ENCODE peak calls at places on chromosomes 6 and 20, in four cellular contexts. One of them, this sample, is unnamed.

GRCh38 chr20:17887331-17888030 is 81.1 kb downstream of the SNX5 start:
- DNase-seq in neuronal stem cell: no peak
- DNase-seq in NCI-H1105: no peak
- DNase-seq in cardiac muscle cell: no peak
- DNase-seq in this sample: no peak

GRCh38 chr20:39070484-39071231 is 108.5 kb downstream of the DHX35 start:
- DNase-seq in neuronal stem cell: no peak
- DNase-seq in NCI-H1105: no peak
- DNase-seq in cardiac muscle cell: no peak
- DNase-seq in this sample: peak

GRCh38 chr6:39402239-39402751 is 79.8 kb upstream of the KCNK16 start:
- DNase-seq in neuronal stem cell: no peak
- DNase-seq in NCI-H1105: no peak
- DNase-seq in cardiac muscle cell: no peak
- DNase-seq in this sample: no peak

GRCh38 chr20:62587757-62588402 is 54.4 kb upstream of the SLCO4A1 start:
- DNase-seq in neuronal stem cell: peak
- DNase-seq in NCI-H1105: no peak
- DNase-seq in cardiac muscle cell: peak
- DNase-seq in this sample: peak

GRCh38 chr6:134060491-134061106 is 8.2 kb upstream of the SLC2A12 start:
- DNase-seq in neuronal stem cell: no peak
- DNase-seq in NCI-H1105: no peak
- DNase-seq in cardiac muscle cell: no peak
- DNase-seq in this sample: no peak

GRCh38 chr6:84227434-84228197 is at the start of gene CEP162:
- DNase-seq in neuronal stem cell: peak
- DNase-seq in NCI-H1105: peak
- DNase-seq in cardiac muscle cell: peak
- DNase-seq in this sample: peak

GRCh38 chr6:111689946-111690345 is 84.3 kb upstream of the TRAF3IP2 start:
- DNase-seq in neuronal stem cell: no peak
- DNase-seq in NCI-H1105: no peak
- DNase-seq in cardiac muscle cell: no peak
- DNase-seq in this sample: no peak

GRCh38 chr6:139027620-139028182 is 844 bp upstream of the ABRACL start:
- DNase-seq in neuronal stem cell: no peak
- DNase-seq in NCI-H1105: peak
- DNase-seq in cardiac muscle cell: no peak
- DNase-seq in this sample: no peak

GRCh38 chr6:102197211-102197610 is 803.7 kb downstream of the GRIK2 start:
- DNase-seq in neuronal stem cell: no peak
- DNase-seq in NCI-H1105: no peak
- DNase-seq in cardiac muscle cell: no peak
- DNase-seq in this sample: no peak

GRCh38 chr6:12890171-12890790 is 173.7 kb downstream of the PHACTR1 start:
- DNase-seq in neuronal stem cell: no peak
- DNase-seq in NCI-H1105: no peak
- DNase-seq in cardiac muscle cell: no peak
- DNase-seq in this sample: no peak